ENCODE peak calls at places on chromosomes 5 and 9, in six cellular contexts. W, L, E, N, A and C are unnamed samples.

GRCh38 chr9:130834371-130835311 is at the start of gene ABL1:
- DNase-seq in W (peak), L (peak), E (no peak), N (peak), A (peak), C (peak)

GRCh38 chr5:154046486-154046885 is 7.7 kb downstream of the MFAP3 start:
- DNase-seq in W (no peak), L (no peak), E (no peak), N (no peak), A (no peak), C (no peak)

GRCh38 chr5:80068237-80068636 is 33.1 kb downstream of the THBS4 start:
- DNase-seq in W (no peak), L (no peak), E (no peak), N (no peak), A (no peak), C (no peak)

GRCh38 chr5:83548556-83548955 is 77.0 kb downstream of the VCAN start:
- DNase-seq in W (no peak), L (peak), E (no peak), N (no peak), A (no peak), C (no peak)

GRCh38 chr9:87540444-87541105 is 42.9 kb downstream of the DAPK1 start:
- DNase-seq in W (no peak), L (no peak), E (no peak), N (peak), A (no peak), C (no peak)

GRCh38 chr9:125807065-125807464 is 59.9 kb downstream of the PBX3 start:
- DNase-seq in W (no peak), L (peak), E (no peak), N (no peak), A (no peak), C (no peak)

GRCh38 chr5:105677291-105677690 is 1993.4 kb downstream of the EFNA5 start:
- DNase-seq in W (no peak), L (no peak), E (no peak), N (peak), A (no peak), C (no peak)

GRCh38 chr9:20649381-20649780 is 27.1 kb upstream of the MLLT3 start:
- DNase-seq in W (peak), L (no peak), E (no peak), N (no peak), A (no peak), C (no peak)

GRCh38 chr9:35070823-35071813 is 1.3 kb downstream of the VCP start:
- DNase-seq in W (no peak), L (peak), E (no peak), N (no peak), A (no peak), C (no peak)

GRCh38 chr9:93134740-93135444 is 841 bp upstream of the NINJ1 start:
- DNase-seq in W (no peak), L (no peak), E (no peak), N (no peak), A (no peak), C (no peak)

GRCh38 chr9:72880821-72881220 is 72.0 kb downstream of the ALDH1A1 start:
- DNase-seq in W (no peak), L (peak), E (no peak), N (no peak), A (no peak), C (no peak)

GRCh38 chr9:114507726-114508125 is 2.5 kb upstream of the WHRN start:
- DNase-seq in W (peak), L (peak), E (no peak), N (no peak), A (no peak), C (no peak)

GRCh38 chr5:26553079-26553478 is 485.3 kb downstream of the CDH9 start:
- DNase-seq in W (peak), L (no peak), E (no peak), N (no peak), A (peak), C (no peak)

GRCh38 chr5:173327948-173328895 is at the start of gene STC2:
- DNase-seq in W (peak), L (peak), E (peak), N (peak), A (no peak), C (peak)

GRCh38 chr9:18296702-18297531 is 177.0 kb upstream of the ADAMTSL1 start:
- DNase-seq in W (no peak), L (peak), E (no peak), N (no peak), A (no peak), C (no peak)